ENCODE peak calls at places on chromosome 18, in six cellular contexts. R, E, F, V, P and D are unnamed samples.

GRCh38 chr18:3722662-3723433 is 272.9 kb downstream of the TGIF1 start:
- DNase-seq in R (no peak), E (no peak), F (no peak), V (no peak), P (no peak), D (no peak)

GRCh38 chr18:40035951-40036350 is 1919.1 kb upstream of the PIK3C3 start:
- DNase-seq in R (no peak), E (no peak), F (no peak), V (no peak), P (no peak), D (no peak)

GRCh38 chr18:66632771-66633170 is 28.9 kb upstream of the CDH19 start:
- DNase-seq in R (no peak), E (peak), F (no peak), V (no peak), P (no peak), D (no peak)

GRCh38 chr18:58391113-58391892 is 237.6 kb downstream of the ALPK2 start:
- DNase-seq in R (no peak), E (no peak), F (no peak), V (no peak), P (no peak), D (no peak)

GRCh38 chr18:2402084-2402483 is 169.2 kb downstream of the METTL4 start:
- DNase-seq in R (no peak), E (no peak), F (no peak), V (no peak), P (no peak), D (no peak)

GRCh38 chr18:55405655-55406373 is 182.2 kb downstream of the TCF4 start:
- DNase-seq in R (no peak), E (peak), F (no peak), V (no peak), P (no peak), D (peak)

GRCh38 chr18:63828120-63828519 is 52.9 kb downstream of the SERPINB7 start:
- DNase-seq in R (no peak), E (no peak), F (no peak), V (no peak), P (no peak), D (no peak)

GRCh38 chr18:39839782-39840181 is 2115.3 kb upstream of the PIK3C3 start:
- DNase-seq in R (no peak), E (no peak), F (no peak), V (no peak), P (no peak), D (no peak)

GRCh38 chr18:1014496-1014895 is 109.8 kb downstream of the ADCYAP1 start:
- DNase-seq in R (no peak), E (no peak), F (no peak), V (no peak), P (no peak), D (no peak)

GRCh38 chr18:53941601-53942335 is 282.7 kb downstream of the MBD2 start:
- DNase-seq in R (no peak), E (peak), F (no peak), V (no peak), P (no peak), D (no peak)

GRCh38 chr18:15165048-15165447 is 417.1 kb downstream of the ANKRD30B start:
- DNase-seq in R (no peak), E (no peak), F (no peak), V (no peak), P (no peak), D (no peak)

GRCh38 chr18:25726278-25726677 is 364.1 kb downstream of the SS18 start:
- DNase-seq in R (no peak), E (no peak), F (no peak), V (no peak), P (no peak), D (no peak)

GRCh38 chr18:49656098-49656591 is 94.3 kb downstream of the LIPG start:
- DNase-seq in R (no peak), E (peak), F (no peak), V (no peak), P (no peak), D (no peak)

GRCh38 chr18:79902075-79902474 is 49.4 kb downstream of the SLC66A2 start:
- DNase-seq in R (no peak), E (no peak), F (no peak), V (no peak), P (no peak), D (no peak)

GRCh38 chr18:55275042-55275897 is 312.7 kb downstream of the TCF4 start:
- DNase-seq in R (no peak), E (peak), F (no peak), V (no peak), P (no peak), D (no peak)

GRCh38 chr18:79805926-79806487 is 8.3 kb downstream of the KCNG2 start:
- DNase-seq in R (no peak), E (no peak), F (no peak), V (no peak), P (no peak), D (no peak)

GRCh38 chr18:42473611-42474010 is 518.6 kb downstream of the PIK3C3 start:
- DNase-seq in R (no peak), E (no peak), F (no peak), V (no peak), P (no peak), D (peak)

GRCh38 chr18:55780591-55781071 is 192.6 kb upstream of the TCF4 start:
- DNase-seq in R (no peak), E (no peak), F (no peak), V (no peak), P (no peak), D (no peak)

GRCh38 chr18:49066977-49067556 is 116.3 kb upstream of the SMAD7 start:
- DNase-seq in R (no peak), E (no peak), F (no peak), V (no peak), P (no peak), D (no peak)

GRCh38 chr18:63869374-63869773 is 18.1 kb upstream of the SERPINB2 start:
- DNase-seq in R (no peak), E (no peak), F (no peak), V (no peak), P (no peak), D (no peak)

GRCh38 chr18:76499596-76500340 is 4.7 kb upstream of the ZNF516 start:
- DNase-seq in R (no peak), E (no peak), F (no peak), V (no peak), P (no peak), D (no peak)

GRCh38 chr18:75123113-75123512 is 85.8 kb downstream of the PTGR3 start:
- DNase-seq in R (no peak), E (no peak), F (no peak), V (no peak), P (no peak), D (peak)

GRCh38 chr18:22048221-22048620 is 121.2 kb upstream of the GATA6 start:
- DNase-seq in R (no peak), E (no peak), F (no peak), V (no peak), P (no peak), D (no peak)

GRCh38 chr18:10461989-10462388 is 7.6 kb downstream of the APCDD1 start:
- DNase-seq in R (no peak), E (no peak), F (no peak), V (no peak), P (no peak), D (no peak)

GRCh38 chr18:58106674-58107058 is 62.6 kb downstream of the NEDD4L start:
- DNase-seq in R (no peak), E (no peak), F (no peak), V (no peak), P (no peak), D (no peak)

GRCh38 chr18:62485684-62486083 is 37.1 kb upstream of the ZCCHC2 start:
- DNase-seq in R (no peak), E (peak), F (no peak), V (no peak), P (no peak), D (no peak)